ENCODE peak calls at places on chromosome 12, in six cellular contexts. X, Z, P, J, C and V are unnamed samples.

GRCh38 chr12:54173066-54173726 is 15.6 kb downstream of the SMUG1 start:
- DNase-seq in C (peak), X (peak), Z (no peak), P (peak), J (peak), V (peak)

GRCh38 chr12:116065561-116065960 is 211.9 kb downstream of the MED13L start:
- DNase-seq in J (no peak), X (peak), C (no peak), P (no peak), Z (no peak), V (peak)

GRCh38 chr12:71447691-71448660 is 8.4 kb downstream of the LGR5 start:
- DNase-seq in J (no peak), X (peak), Z (no peak), P (no peak), C (no peak), V (peak)

GRCh38 chr12:65668981-65669695 is 155.1 kb upstream of the HMGA2 start:
- DNase-seq in Z (peak), X (peak), P (no peak), J (no peak), C (no peak), V (no peak)

GRCh38 chr12:118334939-118335567 is 37.7 kb downstream of the TAOK3 start:
- DNase-seq in J (no peak), C (no peak), X (peak), P (no peak), Z (no peak), V (no peak)

GRCh38 chr12:46915861-46916260 is 90.1 kb upstream of the SLC38A4 start:
- DNase-seq in P (no peak), J (no peak), C (no peak), X (no peak), Z (peak), V (peak)

GRCh38 chr12:54988402-54989054 is 4.0 kb upstream of the TESPA1 start:
- DNase-seq in X (peak), Z (peak), C (peak), J (peak), P (no peak), V (peak)

GRCh38 chr12:27595231-27595642 is 71.2 kb downstream of the PPFIBP1 start:
- DNase-seq in Z (peak), P (peak), C (peak), X (peak), J (no peak), V (peak)

GRCh38 chr12:116278667-116279066 is 1.2 kb upstream of the MED13L start:
- DNase-seq in X (no peak), P (no peak), C (no peak), J (no peak), Z (no peak), V (no peak)

GRCh38 chr12:77118696-77119095 is 53.3 kb upstream of the E2F7 start:
- DNase-seq in X (peak), Z (peak), P (no peak), C (no peak), J (no peak), V (no peak)

GRCh38 chr12:54723653-54724256 is 75.6 kb upstream of the DCD start:
- DNase-seq in C (no peak), P (peak), Z (peak), X (peak), J (no peak), V (peak)

GRCh38 chr12:78470354-78471195 is 394.0 kb upstream of the SYT1 start:
- DNase-seq in P (peak), J (no peak), X (peak), Z (peak), C (no peak), V (peak)

GRCh38 chr12:25377475-25378179 is 126.9 kb upstream of the KRAS start:
- DNase-seq in P (no peak), Z (peak), C (no peak), X (peak), J (no peak), V (peak)

GRCh38 chr12:114853003-114853529 is 169.1 kb upstream of the TBX3 start:
- DNase-seq in J (no peak), X (no peak), C (no peak), P (no peak), Z (peak), V (peak)

GRCh38 chr12:114863911-114864310 is 179.9 kb upstream of the TBX3 start:
- DNase-seq in Z (no peak), X (no peak), C (no peak), J (no peak), P (no peak), V (no peak)

GRCh38 chr12:114855678-114856077 is 171.7 kb upstream of the TBX3 start:
- DNase-seq in X (no peak), Z (no peak), J (no peak), C (no peak), P (no peak), V (no peak)

GRCh38 chr12:114860969-114861368 is 177.0 kb upstream of the TBX3 start:
- DNase-seq in Z (no peak), J (no peak), P (no peak), X (no peak), C (no peak), V (no peak)

GRCh38 chr12:114858388-114859146 is 174.6 kb upstream of the TBX3 start:
- DNase-seq in J (no peak), C (no peak), X (no peak), P (no peak), Z (no peak), V (no peak)
- TF ChIP-seq CTCF in J (no peak), C (no peak), X (peak), P (peak), Z (no peak), V (peak)

GRCh38 chr12:42692749-42693148 is 103.2 kb upstream of the PRICKLE1 start:
- DNase-seq in J (no peak), Z (no peak), X (no peak), P (no peak), C (no peak), V (no peak)
- H3K4me3 ChIP-seq in J (peak), Z (no peak), X (no peak), P (no peak), C (no peak), V (no peak)

DNA sequence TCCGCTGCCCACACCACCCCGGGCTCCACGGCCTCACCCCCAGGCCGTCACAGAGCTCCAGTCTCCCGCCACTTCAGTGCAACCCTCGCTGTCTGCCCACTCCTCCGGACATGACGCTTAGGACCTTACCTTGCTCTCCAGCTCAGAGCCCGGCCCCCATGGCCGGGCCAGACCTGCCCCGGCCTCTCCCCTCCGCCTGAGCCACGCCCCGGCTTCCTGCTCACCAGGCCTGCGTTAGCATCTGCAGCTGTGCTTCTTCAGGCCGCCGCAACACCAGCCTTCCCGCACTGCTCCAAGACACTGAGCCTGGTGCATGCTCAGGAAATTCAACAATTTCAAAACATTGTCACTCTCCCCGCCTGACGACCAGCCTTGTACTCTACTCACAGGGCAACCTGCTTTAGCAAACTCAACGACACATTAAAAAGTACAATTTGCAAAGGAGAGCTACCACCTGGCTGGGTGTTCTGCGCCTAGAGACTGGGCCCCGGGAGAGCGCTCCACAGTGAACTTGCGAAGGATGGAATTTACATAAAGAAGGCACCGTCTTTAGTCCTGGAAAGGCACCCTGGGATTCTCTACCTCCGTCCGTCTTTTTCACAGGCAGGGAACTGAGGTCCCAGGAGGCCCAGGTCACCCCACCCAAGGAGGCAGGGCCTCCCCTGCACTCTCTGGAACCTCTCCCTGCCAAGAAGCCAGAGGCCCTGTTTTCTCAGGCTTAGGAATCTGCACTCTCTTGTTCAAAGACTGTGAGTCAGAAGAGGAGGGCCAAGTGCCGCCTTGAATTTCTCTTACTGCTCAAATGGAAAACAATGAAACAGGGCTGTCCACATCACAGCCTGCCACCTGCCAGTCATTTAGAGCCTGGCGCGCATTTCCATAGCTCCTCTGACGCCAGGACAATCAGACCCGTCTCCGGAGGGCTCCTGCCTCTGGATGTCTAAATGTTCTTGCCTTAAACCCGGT is 51.3 kb downstream of the STX2 start:
- DNase-seq in Z (peak), P (peak), X (peak), C (no peak), J (no peak), V (no peak)
- TF ChIP-seq CTCF in Z (no peak), P (no peak), X (no peak), C (no peak), J (no peak), V (no peak)

DNA sequence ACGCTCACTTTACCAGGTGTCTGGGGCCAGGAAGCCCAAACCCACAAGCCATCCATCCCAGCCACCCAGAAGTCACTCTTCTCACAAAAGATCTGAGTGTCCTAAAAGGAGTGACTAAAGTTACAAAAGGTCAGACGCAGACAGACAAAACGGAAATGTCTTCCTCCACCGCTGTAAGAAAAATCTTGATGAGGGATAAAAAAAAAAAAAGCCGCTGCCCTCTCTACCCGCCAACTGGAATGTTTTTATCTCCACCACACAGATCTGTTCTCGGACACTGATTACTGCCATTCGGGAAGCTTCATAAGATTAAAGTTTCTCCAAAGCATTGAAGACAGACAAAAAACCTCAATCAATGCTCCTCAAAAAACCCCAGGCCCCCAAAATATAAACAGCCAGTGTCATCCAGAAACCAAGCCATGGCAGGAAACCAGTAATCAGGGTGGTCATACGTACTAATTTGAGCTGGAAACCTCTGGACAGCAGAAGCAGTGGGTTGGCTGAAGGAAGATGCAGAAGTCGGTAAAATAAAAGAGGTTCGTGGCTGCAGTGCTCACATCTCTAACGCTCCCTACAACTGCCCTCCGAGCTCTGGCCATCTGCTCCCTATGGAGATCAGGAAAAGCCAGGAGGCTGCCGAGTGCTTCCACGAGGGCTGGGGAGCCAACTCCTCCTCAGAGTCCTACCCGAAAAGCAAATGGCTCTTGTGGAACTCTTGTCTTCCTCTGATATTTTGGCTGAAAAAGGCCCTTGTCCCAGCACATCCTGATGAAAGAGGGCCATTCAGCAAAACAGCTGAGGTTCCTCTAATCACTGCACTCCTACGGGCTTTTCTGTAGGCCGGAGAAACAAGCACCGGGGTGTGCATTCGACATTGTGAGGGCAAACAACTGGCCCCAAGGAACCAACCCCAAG is 30.3 kb downstream of the SSH1 start:
- DNase-seq in J (peak), Z (peak), P (no peak), X (no peak), C (no peak), V (no peak)
- H3K4me3 ChIP-seq in J (peak), Z (no peak), P (no peak), X (no peak), C (peak), V (peak)

DNA sequence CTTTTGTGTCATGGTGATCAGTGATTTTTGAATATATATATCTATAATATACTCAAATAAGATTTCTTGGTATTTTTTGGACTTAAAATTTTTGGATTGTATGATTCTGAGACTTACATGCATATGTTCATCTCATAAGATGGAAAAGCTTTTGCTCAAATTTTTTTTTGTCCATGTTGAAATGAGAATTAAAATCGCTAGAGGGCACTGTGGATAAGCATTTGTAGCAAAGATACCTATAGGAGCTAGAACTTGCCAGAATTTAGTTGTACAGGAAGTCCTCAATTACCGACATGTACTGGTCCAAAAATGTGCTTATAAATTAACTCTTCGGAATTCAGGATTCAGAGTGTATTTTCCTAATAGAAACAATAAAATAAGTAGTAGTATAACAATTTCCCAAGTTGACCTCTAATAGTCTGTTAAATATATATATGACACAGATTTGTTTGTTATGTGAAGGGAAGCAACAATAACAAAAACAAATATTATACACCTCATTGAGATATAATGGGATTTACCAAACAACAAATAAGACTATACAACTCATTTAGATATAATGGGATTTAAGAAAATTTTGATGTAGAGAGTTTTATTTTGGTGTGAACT is 179.6 kb downstream of the TMEM117 start:
- DNase-seq in Z (peak), J (no peak), X (peak), C (no peak), P (peak), V (peak)
- TF ChIP-seq CTCF in Z (peak), J (peak), X (peak), C (peak), P (peak), V (peak)

GRCh38 chr12:64510687-64511086 is 58.8 kb downstream of the TBK1 start:
- DNase-seq in X (no peak), P (no peak), Z (no peak), J (no peak), C (no peak), V (no peak)
- H3K4me3 ChIP-seq in X (no peak), P (no peak), Z (no peak), J (no peak), C (no peak), V (no peak)

GRCh38 chr12:33926095-33926494 is 96.2 kb upstream of the ALG10 start:
- DNase-seq in P (no peak), Z (no peak), C (no peak), X (no peak), J (no peak), V (no peak)
- TF ChIP-seq CTCF in P (peak), Z (no peak), C (no peak), X (no peak), J (no peak), V (no peak)

DNA sequence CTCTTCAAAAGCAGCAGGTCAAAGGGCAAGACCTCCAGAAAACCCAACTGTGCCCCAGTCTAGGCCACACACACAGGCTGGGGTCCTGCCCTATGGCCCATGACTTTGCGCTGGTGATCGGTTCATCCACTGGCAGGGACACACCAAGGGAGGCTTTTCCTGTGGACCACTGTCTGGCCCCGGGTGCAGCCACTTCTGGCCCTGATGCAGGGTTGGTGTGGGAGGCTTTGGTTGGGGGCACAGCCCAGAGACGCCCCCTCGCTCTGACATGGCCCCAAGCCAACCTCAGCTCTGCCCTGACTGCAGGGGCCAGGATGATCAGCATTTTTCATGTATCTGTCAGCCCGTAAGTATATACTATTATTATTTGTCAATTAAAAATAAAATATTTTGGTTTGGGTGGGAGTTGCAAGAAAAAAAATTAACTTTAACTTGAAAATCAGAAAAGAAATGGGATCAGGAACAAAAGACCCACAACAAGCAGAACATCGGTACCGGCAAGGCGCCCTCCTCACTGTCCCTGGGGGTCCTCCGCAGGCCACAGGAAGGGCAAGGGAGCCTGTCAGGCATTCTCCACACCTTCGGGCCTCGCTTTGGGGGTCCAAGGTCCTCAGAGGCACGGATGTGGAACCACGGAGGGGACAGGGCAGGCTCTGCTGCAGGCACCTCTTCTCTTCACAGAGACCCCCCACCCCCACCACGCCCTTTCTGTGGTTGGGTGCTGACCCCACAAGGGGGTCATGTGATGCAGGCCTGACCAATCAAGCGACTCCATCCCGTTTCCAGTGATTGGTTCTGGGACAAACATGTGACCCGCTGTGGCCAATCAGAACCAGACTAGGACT is 181.5 kb upstream of the SFSWAP start:
- DNase-seq in X (no peak), Z (no peak), P (no peak), J (no peak), C (no peak), V (no peak)
- H3K4me3 ChIP-seq in X (no peak), Z (no peak), P (no peak), J (no peak), C (no peak), V (no peak)

DNA sequence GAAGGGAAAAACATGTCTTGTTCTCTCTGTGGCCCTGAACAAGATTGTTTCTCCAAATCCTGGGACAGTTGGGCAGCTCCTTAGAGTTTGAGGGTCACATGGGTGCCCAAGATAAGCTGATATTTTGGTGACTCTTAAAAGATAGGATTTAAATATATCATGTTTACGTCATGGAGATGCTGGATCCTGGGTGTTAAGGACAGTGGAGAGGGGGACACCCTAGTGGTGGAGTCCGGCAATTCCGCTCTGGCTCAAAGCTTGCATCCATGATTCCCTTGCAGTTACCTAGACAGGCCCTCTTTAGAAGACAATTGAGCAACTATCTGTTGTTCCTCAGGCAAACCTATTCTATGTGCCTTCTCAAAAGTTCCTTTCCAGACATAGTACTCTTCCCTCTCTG is 101.8 kb downstream of the CMKLR1 start:
- DNase-seq in Z (no peak), X (no peak), C (no peak), P (peak), J (no peak), V (no peak)
- TF ChIP-seq CTCF in Z (no peak), X (peak), C (no peak), P (peak), J (no peak), V (peak)